ENCODE peak calls at places on chromosome 22, in six cellular contexts. One of them, this sample, is unnamed.

GRCh38 chr22:22576244-22576988 is 17.4 kb upstream of the PRAME start:
- ATAC-seq in gastroesophageal sphincter: no peak
- ATAC-seq in stimulated activated naive CD8-positive, alpha-beta T cell treated with anti-CD3 and anti-CD28 coated beads, Interleukin-15, amount 100 ng/mL, for 72 hours: no peak
- ATAC-seq in activated CD8-positive, alpha-beta T cell treated with anti-CD3 and anti-CD28 coated beads, Interleukin-2, amount 10 ng/mL, durations not matched to agents 7 days and 5 days: no peak
- ATAC-seq in heart right ventricle: peak
- ATAC-seq in foreskin keratinocyte: peak
- ATAC-seq in this sample: peak

GRCh38 chr22:17997456-17997855 is 26.9 kb downstream of the MICAL3 start:
- ATAC-seq in stimulated activated naive CD8-positive, alpha-beta T cell treated with anti-CD3 and anti-CD28 coated beads, Interleukin-15, amount 100 ng/mL, for 72 hours: no peak
- ATAC-seq in gastroesophageal sphincter: no peak
- ATAC-seq in activated CD8-positive, alpha-beta T cell treated with anti-CD3 and anti-CD28 coated beads, Interleukin-2, amount 10 ng/mL, durations not matched to agents 7 days and 5 days: no peak
- ATAC-seq in heart right ventricle: no peak
- ATAC-seq in foreskin keratinocyte: peak
- ATAC-seq in this sample: peak

GRCh38 chr22:19717181-19717580 is 2.9 kb downstream of the SEPTIN5 start:
- ATAC-seq in stimulated activated naive CD8-positive, alpha-beta T cell treated with anti-CD3 and anti-CD28 coated beads, Interleukin-15, amount 100 ng/mL, for 72 hours: no peak
- ATAC-seq in foreskin keratinocyte: no peak
- ATAC-seq in activated CD8-positive, alpha-beta T cell treated with anti-CD3 and anti-CD28 coated beads, Interleukin-2, amount 10 ng/mL, durations not matched to agents 7 days and 5 days: no peak
- ATAC-seq in heart right ventricle: no peak
- ATAC-seq in gastroesophageal sphincter: no peak
- ATAC-seq in this sample: no peak

GRCh38 chr22:44483878-44484277 is 14.2 kb downstream of the RTL6 start:
- ATAC-seq in heart right ventricle: no peak
- ATAC-seq in activated CD8-positive, alpha-beta T cell treated with anti-CD3 and anti-CD28 coated beads, Interleukin-2, amount 10 ng/mL, durations not matched to agents 7 days and 5 days: no peak
- ATAC-seq in stimulated activated naive CD8-positive, alpha-beta T cell treated with anti-CD3 and anti-CD28 coated beads, Interleukin-15, amount 100 ng/mL, for 72 hours: no peak
- ATAC-seq in gastroesophageal sphincter: no peak
- ATAC-seq in foreskin keratinocyte: no peak
- ATAC-seq in this sample: no peak

GRCh38 chr22:31022516-31022915 is 53.5 kb downstream of the TUG1 start:
- ATAC-seq in foreskin keratinocyte: no peak
- ATAC-seq in gastroesophageal sphincter: no peak
- ATAC-seq in stimulated activated naive CD8-positive, alpha-beta T cell treated with anti-CD3 and anti-CD28 coated beads, Interleukin-15, amount 100 ng/mL, for 72 hours: no peak
- ATAC-seq in heart right ventricle: no peak
- ATAC-seq in activated CD8-positive, alpha-beta T cell treated with anti-CD3 and anti-CD28 coated beads, Interleukin-2, amount 10 ng/mL, durations not matched to agents 7 days and 5 days: no peak
- ATAC-seq in this sample: no peak

GRCh38 chr22:41216984-41217383 is 11.9 kb downstream of the L3MBTL2 start:
- ATAC-seq in heart right ventricle: peak
- ATAC-seq in activated CD8-positive, alpha-beta T cell treated with anti-CD3 and anti-CD28 coated beads, Interleukin-2, amount 10 ng/mL, durations not matched to agents 7 days and 5 days: peak
- ATAC-seq in stimulated activated naive CD8-positive, alpha-beta T cell treated with anti-CD3 and anti-CD28 coated beads, Interleukin-15, amount 100 ng/mL, for 72 hours: no peak
- ATAC-seq in foreskin keratinocyte: peak
- ATAC-seq in gastroesophageal sphincter: peak
- ATAC-seq in this sample: peak

GRCh38 chr22:37484115-37485005 is 1.8 kb downstream of the MFNG start:
- ATAC-seq in foreskin keratinocyte: no peak
- ATAC-seq in stimulated activated naive CD8-positive, alpha-beta T cell treated with anti-CD3 and anti-CD28 coated beads, Interleukin-15, amount 100 ng/mL, for 72 hours: peak
- ATAC-seq in activated CD8-positive, alpha-beta T cell treated with anti-CD3 and anti-CD28 coated beads, Interleukin-2, amount 10 ng/mL, durations not matched to agents 7 days and 5 days: peak
- ATAC-seq in gastroesophageal sphincter: peak
- ATAC-seq in heart right ventricle: peak
- ATAC-seq in this sample: peak

GRCh38 chr22:46145361-46145851 is 4.9 kb upstream of the PPARA start:
- ATAC-seq in gastroesophageal sphincter: no peak
- ATAC-seq in heart right ventricle: no peak
- ATAC-seq in foreskin keratinocyte: no peak
- ATAC-seq in activated CD8-positive, alpha-beta T cell treated with anti-CD3 and anti-CD28 coated beads, Interleukin-2, amount 10 ng/mL, durations not matched to agents 7 days and 5 days: no peak
- ATAC-seq in stimulated activated naive CD8-positive, alpha-beta T cell treated with anti-CD3 and anti-CD28 coated beads, Interleukin-15, amount 100 ng/mL, for 72 hours: no peak
- ATAC-seq in this sample: no peak

GRCh38 chr22:29128891-29129643 is 56.2 kb downstream of the KREMEN1 start:
- ATAC-seq in stimulated activated naive CD8-positive, alpha-beta T cell treated with anti-CD3 and anti-CD28 coated beads, Interleukin-15, amount 100 ng/mL, for 72 hours: no peak
- ATAC-seq in foreskin keratinocyte: no peak
- ATAC-seq in heart right ventricle: no peak
- ATAC-seq in gastroesophageal sphincter: no peak
- ATAC-seq in activated CD8-positive, alpha-beta T cell treated with anti-CD3 and anti-CD28 coated beads, Interleukin-2, amount 10 ng/mL, durations not matched to agents 7 days and 5 days: no peak
- ATAC-seq in this sample: no peak

GRCh38 chr22:36285545-36285944 is 32.6 kb downstream of the APOL1 start:
- ATAC-seq in gastroesophageal sphincter: no peak
- ATAC-seq in heart right ventricle: peak
- ATAC-seq in foreskin keratinocyte: no peak
- ATAC-seq in stimulated activated naive CD8-positive, alpha-beta T cell treated with anti-CD3 and anti-CD28 coated beads, Interleukin-15, amount 100 ng/mL, for 72 hours: no peak
- ATAC-seq in activated CD8-positive, alpha-beta T cell treated with anti-CD3 and anti-CD28 coated beads, Interleukin-2, amount 10 ng/mL, durations not matched to agents 7 days and 5 days: no peak
- ATAC-seq in this sample: no peak

GRCh38 chr22:46373838-46374662 is 38.5 kb downstream of the TRMU start:
- ATAC-seq in stimulated activated naive CD8-positive, alpha-beta T cell treated with anti-CD3 and anti-CD28 coated beads, Interleukin-15, amount 100 ng/mL, for 72 hours: peak
- ATAC-seq in activated CD8-positive, alpha-beta T cell treated with anti-CD3 and anti-CD28 coated beads, Interleukin-2, amount 10 ng/mL, durations not matched to agents 7 days and 5 days: peak
- ATAC-seq in foreskin keratinocyte: no peak
- ATAC-seq in gastroesophageal sphincter: no peak
- ATAC-seq in heart right ventricle: no peak
- ATAC-seq in this sample: no peak

GRCh38 chr22:28795071-28795693 is 5.2 kb downstream of the XBP1 start:
- ATAC-seq in heart right ventricle: no peak
- ATAC-seq in activated CD8-positive, alpha-beta T cell treated with anti-CD3 and anti-CD28 coated beads, Interleukin-2, amount 10 ng/mL, durations not matched to agents 7 days and 5 days: no peak
- ATAC-seq in gastroesophageal sphincter: no peak
- ATAC-seq in foreskin keratinocyte: no peak
- ATAC-seq in stimulated activated naive CD8-positive, alpha-beta T cell treated with anti-CD3 and anti-CD28 coated beads, Interleukin-15, amount 100 ng/mL, for 72 hours: no peak
- ATAC-seq in this sample: no peak

GRCh38 chr22:33227791-33228190 is 169.6 kb upstream of the SYN3 start:
- ATAC-seq in gastroesophageal sphincter: no peak
- ATAC-seq in activated CD8-positive, alpha-beta T cell treated with anti-CD3 and anti-CD28 coated beads, Interleukin-2, amount 10 ng/mL, durations not matched to agents 7 days and 5 days: no peak
- ATAC-seq in foreskin keratinocyte: no peak
- ATAC-seq in stimulated activated naive CD8-positive, alpha-beta T cell treated with anti-CD3 and anti-CD28 coated beads, Interleukin-15, amount 100 ng/mL, for 72 hours: no peak
- ATAC-seq in heart right ventricle: no peak
- ATAC-seq in this sample: no peak

GRCh38 chr22:49944399-49944891 is 16.1 kb upstream of the PIM3 start:
- ATAC-seq in activated CD8-positive, alpha-beta T cell treated with anti-CD3 and anti-CD28 coated beads, Interleukin-2, amount 10 ng/mL, durations not matched to agents 7 days and 5 days: no peak
- ATAC-seq in heart right ventricle: no peak
- ATAC-seq in foreskin keratinocyte: no peak
- ATAC-seq in gastroesophageal sphincter: no peak
- ATAC-seq in stimulated activated naive CD8-positive, alpha-beta T cell treated with anti-CD3 and anti-CD28 coated beads, Interleukin-15, amount 100 ng/mL, for 72 hours: peak
- ATAC-seq in this sample: no peak

GRCh38 chr22:31089101-31090100 is 8.3 kb downstream of the SMTN start:
- ATAC-seq in foreskin keratinocyte: no peak
- ATAC-seq in gastroesophageal sphincter: no peak
- ATAC-seq in activated CD8-positive, alpha-beta T cell treated with anti-CD3 and anti-CD28 coated beads, Interleukin-2, amount 10 ng/mL, durations not matched to agents 7 days and 5 days: no peak
- ATAC-seq in stimulated activated naive CD8-positive, alpha-beta T cell treated with anti-CD3 and anti-CD28 coated beads, Interleukin-15, amount 100 ng/mL, for 72 hours: no peak
- ATAC-seq in heart right ventricle: peak
- ATAC-seq in this sample: peak

GRCh38 chr22:45762545-45763235 is 91.1 kb downstream of the ATXN10 start:
- ATAC-seq in stimulated activated naive CD8-positive, alpha-beta T cell treated with anti-CD3 and anti-CD28 coated beads, Interleukin-15, amount 100 ng/mL, for 72 hours: no peak
- ATAC-seq in activated CD8-positive, alpha-beta T cell treated with anti-CD3 and anti-CD28 coated beads, Interleukin-2, amount 10 ng/mL, durations not matched to agents 7 days and 5 days: no peak
- ATAC-seq in gastroesophageal sphincter: no peak
- ATAC-seq in foreskin keratinocyte: no peak
- ATAC-seq in heart right ventricle: no peak
- ATAC-seq in this sample: peak

GRCh38 chr22:41360126-41360525 is 21.6 kb upstream of the TEF start:
- ATAC-seq in stimulated activated naive CD8-positive, alpha-beta T cell treated with anti-CD3 and anti-CD28 coated beads, Interleukin-15, amount 100 ng/mL, for 72 hours: no peak
- ATAC-seq in heart right ventricle: peak
- ATAC-seq in activated CD8-positive, alpha-beta T cell treated with anti-CD3 and anti-CD28 coated beads, Interleukin-2, amount 10 ng/mL, durations not matched to agents 7 days and 5 days: no peak
- ATAC-seq in foreskin keratinocyte: no peak
- ATAC-seq in gastroesophageal sphincter: no peak
- ATAC-seq in this sample: no peak

GRCh38 chr22:17779286-17780115 is 5.2 kb upstream of the BID start:
- ATAC-seq in stimulated activated naive CD8-positive, alpha-beta T cell treated with anti-CD3 and anti-CD28 coated beads, Interleukin-15, amount 100 ng/mL, for 72 hours: no peak
- ATAC-seq in heart right ventricle: no peak
- ATAC-seq in activated CD8-positive, alpha-beta T cell treated with anti-CD3 and anti-CD28 coated beads, Interleukin-2, amount 10 ng/mL, durations not matched to agents 7 days and 5 days: no peak
- ATAC-seq in foreskin keratinocyte: no peak
- ATAC-seq in gastroesophageal sphincter: no peak
- ATAC-seq in this sample: no peak

GRCh38 chr22:50528682-50529415 is 963 bp downstream of the TYMP start:
- ATAC-seq in foreskin keratinocyte: no peak
- ATAC-seq in stimulated activated naive CD8-positive, alpha-beta T cell treated with anti-CD3 and anti-CD28 coated beads, Interleukin-15, amount 100 ng/mL, for 72 hours: no peak
- ATAC-seq in activated CD8-positive, alpha-beta T cell treated with anti-CD3 and anti-CD28 coated beads, Interleukin-2, amount 10 ng/mL, durations not matched to agents 7 days and 5 days: no peak
- ATAC-seq in gastroesophageal sphincter: no peak
- ATAC-seq in heart right ventricle: no peak
- ATAC-seq in this sample: no peak

GRCh38 chr22:50304528-50305392 is 2.7 kb downstream of the PLXNB2 start:
- ATAC-seq in heart right ventricle: no peak
- ATAC-seq in stimulated activated naive CD8-positive, alpha-beta T cell treated with anti-CD3 and anti-CD28 coated beads, Interleukin-15, amount 100 ng/mL, for 72 hours: no peak
- ATAC-seq in gastroesophageal sphincter: no peak
- ATAC-seq in foreskin keratinocyte: no peak
- ATAC-seq in activated CD8-positive, alpha-beta T cell treated with anti-CD3 and anti-CD28 coated beads, Interleukin-2, amount 10 ng/mL, durations not matched to agents 7 days and 5 days: no peak
- ATAC-seq in this sample: peak

GRCh38 chr22:37765498-37765897 is 42.2 kb upstream of the GCAT start:
- ATAC-seq in heart right ventricle: peak
- ATAC-seq in activated CD8-positive, alpha-beta T cell treated with anti-CD3 and anti-CD28 coated beads, Interleukin-2, amount 10 ng/mL, durations not matched to agents 7 days and 5 days: no peak
- ATAC-seq in foreskin keratinocyte: no peak
- ATAC-seq in gastroesophageal sphincter: no peak
- ATAC-seq in stimulated activated naive CD8-positive, alpha-beta T cell treated with anti-CD3 and anti-CD28 coated beads, Interleukin-15, amount 100 ng/mL, for 72 hours: no peak
- ATAC-seq in this sample: no peak

GRCh38 chr22:27748355-27749168 is 53.0 kb downstream of the MN1 start:
- ATAC-seq in stimulated activated naive CD8-positive, alpha-beta T cell treated with anti-CD3 and anti-CD28 coated beads, Interleukin-15, amount 100 ng/mL, for 72 hours: no peak
- ATAC-seq in activated CD8-positive, alpha-beta T cell treated with anti-CD3 and anti-CD28 coated beads, Interleukin-2, amount 10 ng/mL, durations not matched to agents 7 days and 5 days: no peak
- ATAC-seq in gastroesophageal sphincter: peak
- ATAC-seq in heart right ventricle: peak
- ATAC-seq in foreskin keratinocyte: no peak
- ATAC-seq in this sample: no peak

GRCh38 chr22:38046070-38046748 is 11.0 kb upstream of the PICK1 start:
- ATAC-seq in heart right ventricle: peak
- ATAC-seq in stimulated activated naive CD8-positive, alpha-beta T cell treated with anti-CD3 and anti-CD28 coated beads, Interleukin-15, amount 100 ng/mL, for 72 hours: no peak
- ATAC-seq in foreskin keratinocyte: no peak
- ATAC-seq in gastroesophageal sphincter: no peak
- ATAC-seq in activated CD8-positive, alpha-beta T cell treated with anti-CD3 and anti-CD28 coated beads, Interleukin-2, amount 10 ng/mL, durations not matched to agents 7 days and 5 days: no peak
- ATAC-seq in this sample: no peak

GRCh38 chr22:20590477-20591294 is 83.3 kb downstream of the MED15 start:
- ATAC-seq in heart right ventricle: no peak
- ATAC-seq in foreskin keratinocyte: no peak
- ATAC-seq in stimulated activated naive CD8-positive, alpha-beta T cell treated with anti-CD3 and anti-CD28 coated beads, Interleukin-15, amount 100 ng/mL, for 72 hours: no peak
- ATAC-seq in activated CD8-positive, alpha-beta T cell treated with anti-CD3 and anti-CD28 coated beads, Interleukin-2, amount 10 ng/mL, durations not matched to agents 7 days and 5 days: no peak
- ATAC-seq in gastroesophageal sphincter: no peak
- ATAC-seq in this sample: no peak

GRCh38 chr22:36439481-36440271 is 41.8 kb downstream of the TXN2 start:
- ATAC-seq in gastroesophageal sphincter: peak
- ATAC-seq in heart right ventricle: peak
- ATAC-seq in foreskin keratinocyte: peak
- ATAC-seq in activated CD8-positive, alpha-beta T cell treated with anti-CD3 and anti-CD28 coated beads, Interleukin-2, amount 10 ng/mL, durations not matched to agents 7 days and 5 days: no peak
- ATAC-seq in stimulated activated naive CD8-positive, alpha-beta T cell treated with anti-CD3 and anti-CD28 coated beads, Interleukin-15, amount 100 ng/mL, for 72 hours: no peak
- ATAC-seq in this sample: peak

GRCh38 chr22:46587492-46588278 is 32.5 kb upstream of the GRAMD4 start:
- ATAC-seq in activated CD8-positive, alpha-beta T cell treated with anti-CD3 and anti-CD28 coated beads, Interleukin-2, amount 10 ng/mL, durations not matched to agents 7 days and 5 days: peak
- ATAC-seq in foreskin keratinocyte: no peak
- ATAC-seq in stimulated activated naive CD8-positive, alpha-beta T cell treated with anti-CD3 and anti-CD28 coated beads, Interleukin-15, amount 100 ng/mL, for 72 hours: peak
- ATAC-seq in heart right ventricle: peak
- ATAC-seq in gastroesophageal sphincter: peak
- ATAC-seq in this sample: peak